ENCODE peak calls at places on chromosome 21, in four cellular contexts. One of them, this sample, is unnamed. For H3K36me3 and H3K9me3, the result is how much of the 10 kb centered on the place peaks cover.

GRCh38 chr21:38861989-38862683 is 56.4 kb downstream of the ETS2 start:
- DNase-seq in Caco-2: no peak
- DNase-seq in endodermal cell: no peak
- DNase-seq in naive thymus-derived CD4-positive, alpha-beta T cell: no peak
- DNase-seq in this sample: no peak

GRCh38 chr21:28148400-28149064 is 844.1 kb downstream of the LTN1 start:
- DNase-seq in Caco-2: no peak
- DNase-seq in endodermal cell: no peak
- DNase-seq in naive thymus-derived CD4-positive, alpha-beta T cell: no peak
- DNase-seq in this sample: no peak

GRCh38 chr21:27799861-27800260 is 833.0 kb upstream of the ADAMTS5 start:
- DNase-seq in Caco-2: no peak
- DNase-seq in endodermal cell: no peak
- DNase-seq in naive thymus-derived CD4-positive, alpha-beta T cell: no peak
- DNase-seq in this sample: no peak

GRCh38 chr21:39103689-39104088 is 79.6 kb downstream of the PSMG1 start:
- DNase-seq in Caco-2: no peak
- DNase-seq in endodermal cell: peak
- DNase-seq in naive thymus-derived CD4-positive, alpha-beta T cell: no peak
- DNase-seq in this sample: no peak

GRCh38 chr21:30434033-30434631 is 4.1 kb downstream of the KRTAP13-4 start:
- DNase-seq in Caco-2: peak
- DNase-seq in endodermal cell: peak
- DNase-seq in naive thymus-derived CD4-positive, alpha-beta T cell: no peak
- DNase-seq in this sample: peak

GRCh38 chr21:25457411-25457810 is 149.9 kb downstream of the MRPL39 start:
- DNase-seq in Caco-2: no peak
- DNase-seq in endodermal cell: no peak
- DNase-seq in naive thymus-derived CD4-positive, alpha-beta T cell: no peak
- DNase-seq in this sample: peak

GRCh38 chr21:28227881-28228623 is 764.6 kb downstream of the LTN1 start:
- DNase-seq in Caco-2: no peak
- DNase-seq in endodermal cell: no peak
- DNase-seq in naive thymus-derived CD4-positive, alpha-beta T cell: no peak
- DNase-seq in this sample: no peak

GRCh38 chr21:39144191-39144590 is 39.1 kb downstream of the PSMG1 start:
- DNase-seq in Caco-2: no peak
- DNase-seq in endodermal cell: no peak
- DNase-seq in naive thymus-derived CD4-positive, alpha-beta T cell: no peak
- DNase-seq in this sample: no peak

GRCh38 chr21:16304189-16304588 is 574.4 kb downstream of the USP25 start:
- DNase-seq in Caco-2: no peak
- DNase-seq in endodermal cell: no peak
- DNase-seq in naive thymus-derived CD4-positive, alpha-beta T cell: no peak
- DNase-seq in this sample: no peak

GRCh38 chr21:17613242-17613676 is 558 bp upstream of the BTG3 start:
- DNase-seq in Caco-2: no peak
- DNase-seq in endodermal cell: no peak
- DNase-seq in naive thymus-derived CD4-positive, alpha-beta T cell: peak
- DNase-seq in this sample: peak

GRCh38 chr21:43701936-43702784 is 16.8 kb upstream of the PDXK start:
- DNase-seq in Caco-2: no peak
- DNase-seq in endodermal cell: no peak
- DNase-seq in naive thymus-derived CD4-positive, alpha-beta T cell: no peak
- DNase-seq in this sample: no peak
- H3K36me3 ChIP-seq in Caco-2: under half
- H3K36me3 ChIP-seq in endodermal cell: under half
- H3K36me3 ChIP-seq in naive thymus-derived CD4-positive, alpha-beta T cell: under half
- H3K36me3 ChIP-seq in this sample: under half

DNA sequence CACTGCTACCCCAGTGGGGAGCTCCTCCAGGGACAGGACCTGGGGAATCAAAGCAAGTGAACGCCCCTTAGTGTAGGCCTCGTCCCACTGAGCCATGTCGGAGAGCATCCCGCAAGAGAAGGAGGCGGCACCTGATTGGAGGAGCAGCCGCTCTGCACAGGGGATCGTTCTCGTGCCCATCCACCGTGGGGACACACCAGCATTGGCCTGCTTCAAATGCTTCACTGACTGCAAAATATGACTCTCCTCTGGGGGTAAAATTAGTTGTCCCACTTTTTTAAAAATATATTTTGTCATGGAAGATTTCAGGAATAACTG is 111.0 kb downstream of the PDE9A start:
- DNase-seq in Caco-2: no peak
- DNase-seq in endodermal cell: no peak
- DNase-seq in naive thymus-derived CD4-positive, alpha-beta T cell: no peak
- DNase-seq in this sample: no peak
- H3K9me3 ChIP-seq in Caco-2: under half
- H3K9me3 ChIP-seq in endodermal cell: under half
- H3K9me3 ChIP-seq in naive thymus-derived CD4-positive, alpha-beta T cell: under half
- H3K9me3 ChIP-seq in this sample: under half

DNA sequence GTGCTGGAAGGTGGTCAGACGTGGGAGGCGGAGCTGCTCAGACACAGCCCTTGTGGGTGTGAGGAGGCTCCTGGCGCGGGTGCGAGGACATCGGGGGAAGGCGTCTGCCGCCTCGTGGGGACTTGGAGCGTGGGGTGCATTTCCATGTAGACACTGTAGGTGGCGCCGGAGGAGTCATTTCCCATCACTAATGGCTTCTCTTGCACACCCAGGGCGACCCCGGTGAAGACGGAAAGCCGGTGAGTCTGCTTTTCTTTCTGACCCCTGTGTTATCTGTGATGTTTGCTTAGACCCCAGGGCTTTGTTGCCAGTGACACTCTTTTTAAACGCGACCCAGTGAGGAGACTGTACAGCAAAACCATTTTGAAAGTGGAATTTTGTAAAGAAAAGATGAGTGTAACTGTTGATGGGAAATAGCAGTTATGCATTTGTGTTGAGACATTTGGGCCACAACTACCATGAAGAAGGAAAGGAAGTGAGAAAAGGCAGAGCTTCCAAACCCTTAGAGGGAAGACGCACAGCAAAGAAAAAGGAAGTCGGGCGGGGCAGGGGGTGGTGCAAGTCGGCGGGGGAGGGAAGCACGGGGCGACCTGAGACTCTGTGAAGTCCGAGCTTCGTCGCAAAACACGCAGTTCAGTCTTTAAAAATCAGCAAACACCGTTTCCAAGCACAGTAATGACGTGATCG is 64.0 kb downstream of the SLC19A1 start:
- DNase-seq in Caco-2: peak
- DNase-seq in endodermal cell: peak
- DNase-seq in naive thymus-derived CD4-positive, alpha-beta T cell: peak
- DNase-seq in this sample: peak
- H3K4me3 ChIP-seq in Caco-2: no peak
- H3K4me3 ChIP-seq in endodermal cell: no peak
- H3K4me3 ChIP-seq in naive thymus-derived CD4-positive, alpha-beta T cell: peak
- H3K4me3 ChIP-seq in this sample: peak

DNA sequence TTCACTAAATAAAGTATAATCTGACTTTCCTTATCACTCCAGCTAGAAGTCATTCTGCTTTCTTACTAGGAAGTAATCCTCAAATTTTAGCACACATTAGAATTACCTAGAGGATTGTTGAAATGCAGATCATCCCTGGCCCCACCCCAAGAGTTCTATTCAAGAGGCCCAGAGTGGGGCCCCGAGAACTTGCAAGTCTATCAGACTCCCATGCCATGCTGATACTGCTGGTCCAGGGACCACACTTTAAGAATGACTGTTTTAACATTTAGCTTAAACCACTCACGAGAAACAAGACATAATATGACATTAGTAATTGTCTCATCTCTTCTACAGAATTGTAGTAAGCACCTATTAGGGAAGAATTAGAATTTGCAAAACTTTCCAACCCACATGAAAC is 7.7 kb upstream of the SYNJ1 start:
- DNase-seq in Caco-2: no peak
- DNase-seq in endodermal cell: no peak
- DNase-seq in naive thymus-derived CD4-positive, alpha-beta T cell: no peak
- DNase-seq in this sample: no peak
- H3K36me3 ChIP-seq in Caco-2: under half
- H3K36me3 ChIP-seq in endodermal cell: half or more
- H3K36me3 ChIP-seq in naive thymus-derived CD4-positive, alpha-beta T cell: under half
- H3K36me3 ChIP-seq in this sample: half or more

GRCh38 chr21:23837564-23837963 is 1769.7 kb downstream of the MRPL39 start:
- DNase-seq in Caco-2: no peak
- DNase-seq in endodermal cell: no peak
- DNase-seq in naive thymus-derived CD4-positive, alpha-beta T cell: no peak
- DNase-seq in this sample: no peak
- H3K9me3 ChIP-seq in Caco-2: under half
- H3K9me3 ChIP-seq in endodermal cell: under half
- H3K9me3 ChIP-seq in naive thymus-derived CD4-positive, alpha-beta T cell: under half
- H3K9me3 ChIP-seq in this sample: under half

GRCh38 chr21:44089001-44089911 is 17.9 kb upstream of the PWP2 start:
- DNase-seq in Caco-2: no peak
- DNase-seq in endodermal cell: no peak
- DNase-seq in naive thymus-derived CD4-positive, alpha-beta T cell: no peak
- DNase-seq in this sample: peak
- H3K4me3 ChIP-seq in Caco-2: no peak
- H3K4me3 ChIP-seq in endodermal cell: no peak
- H3K4me3 ChIP-seq in naive thymus-derived CD4-positive, alpha-beta T cell: peak
- H3K4me3 ChIP-seq in this sample: peak

GRCh38 chr21:44394733-44395132 is 41.3 kb downstream of the TRPM2 start:
- DNase-seq in Caco-2: no peak
- DNase-seq in endodermal cell: no peak
- DNase-seq in naive thymus-derived CD4-positive, alpha-beta T cell: no peak
- DNase-seq in this sample: no peak

GRCh38 chr21:44390886-44391285 is 37.5 kb downstream of the TRPM2 start:
- DNase-seq in Caco-2: no peak
- DNase-seq in endodermal cell: no peak
- DNase-seq in naive thymus-derived CD4-positive, alpha-beta T cell: no peak
- DNase-seq in this sample: no peak

GRCh38 chr21:44391345-44392091 is 38.1 kb downstream of the TRPM2 start:
- DNase-seq in Caco-2: no peak
- DNase-seq in endodermal cell: no peak
- DNase-seq in naive thymus-derived CD4-positive, alpha-beta T cell: no peak
- DNase-seq in this sample: no peak

GRCh38 chr21:44392185-44392584 is 38.8 kb downstream of the TRPM2 start:
- DNase-seq in Caco-2: no peak
- DNase-seq in endodermal cell: no peak
- DNase-seq in naive thymus-derived CD4-positive, alpha-beta T cell: no peak
- DNase-seq in this sample: no peak

GRCh38 chr21:44392916-44393315 is 39.5 kb downstream of the TRPM2 start:
- DNase-seq in Caco-2: no peak
- DNase-seq in endodermal cell: no peak
- DNase-seq in naive thymus-derived CD4-positive, alpha-beta T cell: no peak
- DNase-seq in this sample: no peak
- H3K36me3 ChIP-seq in Caco-2: under half
- H3K36me3 ChIP-seq in endodermal cell: under half
- H3K36me3 ChIP-seq in naive thymus-derived CD4-positive, alpha-beta T cell: under half
- H3K36me3 ChIP-seq in this sample: under half

GRCh38 chr21:46284077-46284644 is 1.2 kb downstream of the MCM3AP start:
- DNase-seq in Caco-2: no peak
- DNase-seq in endodermal cell: no peak
- DNase-seq in naive thymus-derived CD4-positive, alpha-beta T cell: no peak
- DNase-seq in this sample: no peak
- H3K9me3 ChIP-seq in Caco-2: under half
- H3K9me3 ChIP-seq in endodermal cell: under half
- H3K9me3 ChIP-seq in naive thymus-derived CD4-positive, alpha-beta T cell: under half
- H3K9me3 ChIP-seq in this sample: under half

GRCh38 chr21:21200103-21200938 is 202.1 kb downstream of the NCAM2 start:
- DNase-seq in Caco-2: no peak
- DNase-seq in endodermal cell: no peak
- DNase-seq in naive thymus-derived CD4-positive, alpha-beta T cell: no peak
- DNase-seq in this sample: peak
- H3K4me3 ChIP-seq in Caco-2: no peak
- H3K4me3 ChIP-seq in endodermal cell: no peak
- H3K4me3 ChIP-seq in naive thymus-derived CD4-positive, alpha-beta T cell: no peak
- H3K4me3 ChIP-seq in this sample: peak

This sample was measured in CD4-positive, CD25-positive, alpha-beta regulatory T cell.